ENCODE peak calls at places on chromosomes 7 and 10, in five cellular contexts. Q is A549, R is SK-N-SH, N is K562, A is GM12878. P is an unnamed sample.

GRCh38 chr10:117004238-117004626 is 755 bp downstream of the SHTN1 start:
- DNase-seq in Q (no peak), R (no peak), N (no peak), A (no peak), P (peak; percentile 2)

GRCh38 chr7:2405201-2405600 is 1.8 kb downstream of the CHST12 start:
- DNase-seq in Q (no peak), R (no peak), N (no peak), A (no peak), P (no peak)

GRCh38 chr7:122397381-122397780 is 92.8 kb upstream of the FEZF1 start:
- DNase-seq in Q (no peak), R (no peak), N (no peak), A (no peak), P (no peak)

GRCh38 chr10:123772645-123773508 is 106.7 kb downstream of the GPR26 start:
- DNase-seq in Q (no peak), R (no peak), N (no peak), A (peak; percentile 20), P (no peak)

GRCh38 chr10:101716891-101717659 is 22.1 kb upstream of the FBXW4 start:
- DNase-seq in Q (no peak), R (no peak), N (no peak), A (no peak), P (no peak)

GRCh38 chr7:69962077-69962855 is 364.0 kb downstream of the AUTS2 start:
- DNase-seq in Q (no peak), R (peak; percentile 24), N (no peak), A (peak; percentile 25), P (no peak)

GRCh38 chr7:32216759-32217158 is 146.6 kb upstream of the PDE1C start:
- DNase-seq in Q (no peak), R (no peak), N (no peak), A (no peak), P (no peak)

GRCh38 chr7:44310221-44310848 is 15.1 kb downstream of the CAMK2B start:
- DNase-seq in Q (no peak), R (no peak), N (no peak), A (no peak), P (no peak)

GRCh38 chr10:132870426-132870825 is 71.9 kb downstream of the CFAP46 start:
- DNase-seq in Q (no peak), R (no peak), N (no peak), A (no peak), P (no peak)

GRCh38 chr10:119296703-119297102 is 89.3 kb downstream of the GRK5 start:
- DNase-seq in Q (no peak), R (no peak), N (no peak), A (no peak), P (peak; percentile 54)

GRCh38 chr10:22679608-22680007 is 34.8 kb downstream of the PIP4K2A start:
- DNase-seq in Q (no peak), R (no peak), N (no peak), A (no peak), P (no peak)

GRCh38 chr10:804191-804781 is 114.8 kb upstream of the DIP2C start:
- DNase-seq in Q (no peak), R (no peak), N (no peak), A (no peak), P (peak; percentile 13)

GRCh38 chr7:47401571-47402570 is 180.0 kb downstream of the TNS3 start:
- DNase-seq in Q (no peak), R (no peak), N (no peak), A (no peak), P (no peak)

DNA sequence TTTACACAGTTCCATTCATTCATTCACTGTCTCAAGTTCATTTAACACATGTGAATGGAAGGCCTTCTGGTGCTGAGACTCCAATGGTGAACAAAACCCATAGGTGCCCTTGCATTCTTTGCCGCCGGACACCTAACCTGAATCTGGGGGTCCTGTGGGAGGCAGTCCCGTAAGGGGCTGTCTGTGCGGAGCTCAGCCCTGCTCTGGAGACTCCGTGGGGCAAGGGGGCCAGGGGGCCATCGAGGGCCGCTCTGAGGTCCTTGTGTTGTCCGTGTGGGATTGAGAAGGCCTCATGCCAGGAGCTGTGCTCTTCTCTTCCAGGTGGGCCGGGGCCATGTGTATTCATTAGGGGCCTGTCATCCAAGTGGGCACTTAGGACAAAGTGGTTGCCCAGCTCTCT is 15.3 kb downstream of the PTPRE start:
- DNase-seq in Q (no peak), R (no peak), N (no peak), A (no peak), P (no peak)
- TF ChIP-seq RCOR1 in Q (no peak), R (no peak), N (no peak), A (no peak), P (no peak)

GRCh38 chr7:19101911-19102310 is 15.5 kb downstream of the TWIST1 start:
- DNase-seq in Q (no peak), R (no peak), N (no peak), A (no peak), P (no peak)
- TF ChIP-seq RCOR1 in Q (no peak), R (no peak), N (no peak), A (no peak), P (no peak)

GRCh38 chr7:107563761-107564552 is at the start of the genes COG5 and DUS4L:
- DNase-seq in Q (peak; percentile 66), R (peak; percentile 96), N (peak; percentile 90), A (peak; percentile 34), P (peak; percentile 79)

GRCh38 chr7:107555893-107556292 is 7.8 kb downstream of the COG5 start:
- DNase-seq in Q (no peak), R (no peak), N (no peak), A (no peak), P (no peak)

GRCh38 chr7:107563072-107563760 is 504 bp downstream of the COG5 start:
- DNase-seq in Q (peak; percentile 46), R (peak; percentile 82), N (peak; percentile 73), A (no peak), P (peak; percentile 8)

GRCh38 chr7:107560898-107561516 is 2.7 kb downstream of the COG5 start:
- DNase-seq in Q (no peak), R (no peak), N (no peak), A (no peak), P (no peak)

GRCh38 chr7:107559864-107560263 is 3.9 kb downstream of the COG5 start:
- DNase-seq in Q (no peak), R (no peak), N (no peak), A (no peak), P (peak; percentile 78)
- TF ChIP-seq RCOR1 in Q (no peak), R (no peak), N (no peak), A (no peak), P (no peak)

GRCh38 chr7:102992820-102993531 is 80.2 kb downstream of the LRRC17 start:
- DNase-seq in Q (no peak), R (no peak), N (peak; percentile 80), A (no peak), P (peak; percentile 87)
- TF ChIP-seq RCOR1 in Q (no peak), R (no peak), N (peak; percentile 98), A (no peak), P (no peak)

GRCh38 chr7:84354030-84354429 is 159.4 kb upstream of the SEMA3A start:
- DNase-seq in Q (no peak), R (no peak), N (no peak), A (no peak), P (no peak)

GRCh38 chr7:84354866-84355265 is 160.3 kb upstream of the SEMA3A start:
- DNase-seq in Q (no peak), R (no peak), N (no peak), A (no peak), P (peak; percentile 46)
- TF ChIP-seq RCOR1 in Q (no peak), R (no peak), N (no peak), A (no peak), P (no peak)

P was measured in IMR-90.